ENCODE peak calls at places on chromosomes 1 and 21, in five cellular contexts. S is MM.1S, R is Panc1, T is GM20000, P is IMR-90. Z is an unnamed sample.

GRCh38 chr1:204615881-204616280 is 69.7 kb downstream of the LRRN2 start:
- DNase-seq in S (no peak), R (no peak), T (no peak), P (no peak), Z (no peak)

GRCh38 chr1:212964102-212964501 is 13.8 kb downstream of the VASH2 start:
- DNase-seq in S (no peak), R (no peak), T (no peak), P (no peak), Z (no peak)

GRCh38 chr1:201990427-201990826 is 8.0 kb downstream of the RNPEP start:
- DNase-seq in S (no peak), R (no peak), T (no peak), P (no peak), Z (no peak)

GRCh38 chr21:25734654-25735220 is at the start of the genes ATP5PF and GABPA:
- DNase-seq in S (peak), R (peak), T (peak), P (peak), Z (peak)

GRCh38 chr1:201399352-201400126 is 415 bp upstream of the LAD1 start:
- DNase-seq in S (no peak), R (no peak), T (no peak), P (no peak), Z (no peak)

GRCh38 chr21:46021978-46022544 is 40.5 kb downstream of the COL6A1 start:
- DNase-seq in S (no peak), R (no peak), T (no peak), P (no peak), Z (no peak)

GRCh38 chr1:116380499-116381316 is 7.7 kb downstream of the ATP1A1 start:
- DNase-seq in S (no peak), R (no peak), T (peak), P (no peak), Z (no peak)

GRCh38 chr21:21163904-21164303 is 165.7 kb downstream of the NCAM2 start:
- DNase-seq in S (peak), R (peak), T (peak), P (peak), Z (peak)

GRCh38 chr1:6035265-6035664 is 10.4 kb upstream of the KCNAB2 start:
- DNase-seq in S (no peak), R (no peak), T (no peak), P (no peak), Z (no peak)

GRCh38 chr1:29504266-29504665 is 267.9 kb downstream of the PTPRU start:
- DNase-seq in S (no peak), R (no peak), T (no peak), P (no peak), Z (no peak)

GRCh38 chr1:32623775-32624174 is 26.6 kb downstream of the ZBTB8OS start:
- DNase-seq in S (peak), R (no peak), T (no peak), P (no peak), Z (no peak)

GRCh38 chr1:160122978-160123495 is 7.5 kb downstream of the ATP1A2 start:
- DNase-seq in S (no peak), R (no peak), T (no peak), P (no peak), Z (no peak)

GRCh38 chr1:50976890-50977574 is 7.0 kb downstream of the CDKN2C start:
- DNase-seq in S (peak), R (no peak), T (peak), P (peak), Z (peak)

DNA sequence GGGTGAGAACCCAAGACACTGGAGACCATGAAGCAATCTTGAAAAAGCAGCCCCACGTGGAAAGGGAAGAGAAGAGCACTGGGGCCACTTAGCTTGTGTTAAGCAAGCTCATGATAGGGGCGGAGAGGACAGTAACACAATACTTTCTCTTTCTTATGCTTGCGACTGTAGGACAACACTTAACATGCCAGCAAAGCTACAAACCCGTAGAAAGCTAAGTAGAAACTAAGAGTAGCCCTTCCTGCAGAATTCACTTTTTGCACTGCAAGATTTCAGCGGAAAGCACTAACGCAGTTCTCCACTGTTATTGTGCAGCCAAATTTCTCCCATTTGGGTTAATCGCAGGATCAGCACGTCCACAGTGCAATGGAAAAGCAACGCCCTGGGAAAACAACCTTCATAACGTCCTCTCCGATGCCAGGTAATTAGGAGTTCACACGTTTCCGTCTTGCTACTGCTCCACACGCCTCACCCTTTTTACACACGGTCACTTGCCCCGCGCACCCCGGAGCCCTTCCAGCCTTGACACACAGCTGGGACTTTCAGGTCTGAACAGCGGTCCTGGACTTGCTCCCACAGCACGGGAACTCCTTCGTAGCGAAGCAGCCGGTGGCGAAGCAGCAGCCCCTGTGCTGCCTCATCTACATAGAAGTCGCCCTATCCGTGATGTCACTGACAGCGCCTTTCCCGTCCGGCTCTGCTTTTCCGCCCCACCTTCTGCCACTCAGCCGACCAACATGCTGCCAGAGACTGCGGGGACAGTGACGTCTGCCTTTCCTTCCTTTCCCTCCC is 148.6 kb downstream of the PPIAL4G start:
- DNase-seq in S (peak), R (peak), T (peak), P (peak), Z (peak)
- TF ChIP-seq CTCF in S (no peak), R (no peak), T (no peak), P (no peak), Z (no peak)

DNA sequence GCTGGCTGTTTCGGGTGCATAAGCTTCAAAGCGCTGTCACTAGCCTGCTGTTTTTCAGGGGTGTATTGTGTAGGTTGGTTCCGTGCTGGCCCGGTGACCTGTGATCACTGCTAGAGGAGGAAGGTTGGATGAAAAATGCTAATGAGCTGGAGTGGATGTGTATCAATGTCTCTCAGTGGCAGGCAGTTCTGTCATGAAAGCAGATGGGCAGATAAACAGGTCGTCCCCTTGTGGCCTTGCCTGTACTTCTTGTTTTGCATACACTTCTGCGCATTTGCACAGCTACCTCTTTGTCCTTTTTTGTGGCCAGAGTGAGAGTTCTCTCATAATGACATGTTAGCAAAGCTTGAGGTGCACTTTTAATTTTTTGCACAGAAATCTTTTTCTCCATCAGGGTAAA is 2.9 kb downstream of the SELENON start:
- DNase-seq in S (peak), R (no peak), T (peak), P (no peak), Z (no peak)
- TF ChIP-seq CTCF in S (no peak), R (no peak), T (no peak), P (no peak), Z (no peak)

GRCh38 chr1:18326171-18326950 is 154.4 kb upstream of the KLHDC7A start:
- DNase-seq in S (no peak), R (no peak), T (no peak), P (no peak), Z (no peak)

GRCh38 chr1:18327650-18328049 is 153.1 kb upstream of the KLHDC7A start:
- DNase-seq in S (no peak), R (no peak), T (no peak), P (no peak), Z (no peak)

GRCh38 chr1:18328803-18329202 is 151.9 kb upstream of the KLHDC7A start:
- DNase-seq in S (no peak), R (no peak), T (no peak), P (no peak), Z (no peak)

GRCh38 chr1:18332626-18333025 is 148.1 kb upstream of the KLHDC7A start:
- DNase-seq in S (no peak), R (no peak), T (no peak), P (no peak), Z (no peak)

GRCh38 chr1:18329469-18329868 is 151.3 kb upstream of the KLHDC7A start:
- DNase-seq in S (no peak), R (no peak), T (no peak), P (no peak), Z (no peak)
- TF ChIP-seq CTCF in S (no peak), R (no peak), T (no peak), P (no peak), Z (no peak)

GRCh38 chr1:37473431-37474050 is 839 bp upstream of the ZC3H12A start:
- DNase-seq in S (no peak), R (no peak), T (no peak), P (no peak), Z (peak)
- TF ChIP-seq CTCF in S (no peak), R (no peak), T (no peak), P (no peak), Z (no peak)

GRCh38 chr1:161171191-161171590 is 5.0 kb downstream of the PPOX start:
- DNase-seq in S (no peak), R (no peak), T (no peak), P (no peak), Z (no peak)
- TF ChIP-seq CTCF in S (peak), R (no peak), T (no peak), P (peak), Z (peak)